ENCODE peak calls at places on chromosomes 11 and 22, in ten cellular contexts. M is breast epithelium, H is transverse colon, N is HCT116, W is prostate gland, L is K562, J is SK-N-SH, D is HL-60, E is GM23338, O is stomach. Y is an unnamed sample.

GRCh38 chr11:111846640-111847039 is 24.7 kb downstream of the ALG9 start:
- DNase-seq in M (no peak), H (no peak), N (no peak), W (no peak), L (no peak), J (no peak), D (no peak), E (no peak), O (no peak), Y (no peak)

GRCh38 chr11:26947379-26947844 is 46.5 kb upstream of the FIBIN start:
- DNase-seq in M (peak), H (peak), N (no peak), W (peak), L (no peak), J (no peak), D (no peak), E (no peak), O (no peak), Y (peak)

GRCh38 chr11:794766-795637 is 3.1 kb downstream of the SLC25A22 start:
- DNase-seq in M (no peak), H (peak), N (no peak), W (no peak), L (no peak), J (no peak), D (no peak), E (no peak), O (peak), Y (peak)

GRCh38 chr11:107265591-107265990 is 192.0 kb downstream of the CWF19L2 start:
- DNase-seq in M (no peak), H (no peak), N (no peak), W (no peak), L (no peak), J (no peak), D (no peak), E (no peak), O (no peak), Y (no peak)

GRCh38 chr22:23841292-23841691 is 2.5 kb upstream of the DERL3 start:
- DNase-seq in M (no peak), H (no peak), N (no peak), W (no peak), L (no peak), J (peak), D (no peak), E (no peak), O (no peak), Y (no peak)

GRCh38 chr11:57318178-57318577 is 6.6 kb downstream of the TNKS1BP1 start:
- DNase-seq in M (no peak), H (no peak), N (no peak), W (no peak), L (no peak), J (no peak), D (no peak), E (no peak), O (peak), Y (no peak)

GRCh38 chr11:93537767-93538261 is 5.4 kb downstream of the SMCO4 start:
- DNase-seq in M (peak), H (no peak), N (no peak), W (peak), L (no peak), J (no peak), D (peak), E (no peak), O (peak), Y (peak)

GRCh38 chr11:76371170-76371569 is 9.8 kb downstream of the THAP12 start:
- DNase-seq in M (no peak), H (no peak), N (peak), W (no peak), L (no peak), J (no peak), D (no peak), E (no peak), O (no peak), Y (no peak)

GRCh38 chr11:15300282-15300681 is 185.6 kb downstream of the INSC start:
- DNase-seq in M (no peak), H (no peak), N (no peak), W (no peak), L (no peak), J (no peak), D (no peak), E (no peak), O (no peak), Y (no peak)

GRCh38 chr22:30192427-30192826 is 54.1 kb downstream of the LIF start:
- DNase-seq in M (no peak), H (no peak), N (no peak), W (no peak), L (no peak), J (no peak), D (no peak), E (no peak), O (no peak), Y (no peak)

GRCh38 chr22:30190619-30191018 is 55.9 kb downstream of the LIF start:
- DNase-seq in M (no peak), H (no peak), N (no peak), W (no peak), L (no peak), J (no peak), D (no peak), E (no peak), O (no peak), Y (no peak)

GRCh38 chr22:30191049-30191701 is 55.4 kb downstream of the LIF start:
- DNase-seq in M (no peak), H (no peak), N (no peak), W (no peak), L (no peak), J (no peak), D (no peak), E (no peak), O (no peak), Y (no peak)

GRCh38 chr22:30195245-30196140 is 51.1 kb downstream of the LIF start:
- DNase-seq in M (peak), H (no peak), N (no peak), W (no peak), L (no peak), J (no peak), D (no peak), E (no peak), O (no peak), Y (no peak)

DNA sequence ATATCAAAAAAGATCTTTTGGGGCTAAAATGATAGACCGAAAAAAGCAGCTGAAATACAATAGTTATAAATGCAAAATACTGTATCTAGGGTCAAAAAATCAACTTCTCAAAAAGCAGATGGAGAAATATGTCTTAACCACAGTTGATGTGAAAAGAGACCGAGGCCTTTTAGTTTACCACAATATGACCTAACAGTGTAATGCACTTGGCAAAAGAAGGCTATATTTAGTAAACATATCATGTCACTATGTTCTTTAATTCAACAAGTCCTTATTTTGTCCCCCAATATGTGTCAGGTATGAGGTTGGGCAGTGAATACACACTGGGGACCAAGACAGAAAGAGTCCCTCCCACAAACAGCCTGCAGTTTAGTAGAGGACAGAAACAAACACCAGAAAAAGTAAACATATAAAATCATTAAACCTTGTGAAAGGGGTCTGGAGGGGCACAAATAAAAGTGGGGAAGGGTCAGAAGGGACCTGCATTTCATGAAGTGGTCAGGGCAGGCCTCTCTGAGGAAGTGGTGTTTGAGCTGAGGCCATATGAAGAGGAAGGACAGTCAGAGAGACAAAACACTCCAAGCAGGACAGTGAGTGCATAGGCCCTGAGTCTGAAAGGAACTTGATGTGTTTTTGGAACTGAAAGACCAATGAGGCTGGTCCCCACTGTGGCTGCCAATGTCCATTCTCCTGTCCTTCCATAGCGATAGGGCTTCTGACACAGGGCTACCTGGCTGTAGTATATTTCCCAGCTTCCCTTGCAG is 53.3 kb downstream of the LIF start:
- DNase-seq in M (no peak), H (no peak), N (no peak), W (no peak), L (no peak), J (no peak), D (no peak), E (no peak), O (no peak), Y (no peak)
- TF ChIP-seq POLR2AphosphoS5 in M (no peak), H (no peak), N (no peak), W (no peak), L (no peak), J (no peak), D (no peak), E (no peak), O (no peak), Y (no peak)

GRCh38 chr11:13297308-13297916 is 19.8 kb downstream of the BMAL1 start:
- DNase-seq in M (no peak), H (no peak), N (no peak), W (no peak), L (no peak), J (no peak), D (no peak), E (no peak), O (no peak), Y (no peak)

GRCh38 chr11:13298765-13299164 is 21.2 kb downstream of the BMAL1 start:
- DNase-seq in M (no peak), H (no peak), N (no peak), W (no peak), L (no peak), J (peak), D (no peak), E (no peak), O (no peak), Y (no peak)

GRCh38 chr11:13301522-13301921 is 23.9 kb downstream of the BMAL1 start:
- DNase-seq in M (no peak), H (no peak), N (no peak), W (no peak), L (no peak), J (no peak), D (no peak), E (no peak), O (no peak), Y (no peak)

GRCh38 chr11:13294771-13295579 is 17.4 kb downstream of the BMAL1 start:
- DNase-seq in M (no peak), H (no peak), N (no peak), W (no peak), L (no peak), J (no peak), D (no peak), E (no peak), O (no peak), Y (no peak)

GRCh38 chr11:13297917-13298356 is 20.3 kb downstream of the BMAL1 start:
- DNase-seq in M (no peak), H (no peak), N (no peak), W (no peak), L (no peak), J (no peak), D (peak), E (no peak), O (no peak), Y (peak)
- TF ChIP-seq POLR2AphosphoS5 in M (no peak), H (no peak), N (no peak), W (no peak), L (no peak), J (no peak), D (peak), E (no peak), O (no peak), Y (peak)

GRCh38 chr22:32818446-32819115 is 17.1 kb downstream of the TIMP3 start:
- DNase-seq in M (no peak), H (no peak), N (no peak), W (no peak), L (no peak), J (no peak), D (no peak), E (no peak), O (no peak), Y (no peak)
- TF ChIP-seq POLR2AphosphoS5 in M (no peak), H (no peak), N (no peak), W (no peak), L (no peak), J (no peak), D (no peak), E (no peak), O (no peak), Y (no peak)

DNA sequence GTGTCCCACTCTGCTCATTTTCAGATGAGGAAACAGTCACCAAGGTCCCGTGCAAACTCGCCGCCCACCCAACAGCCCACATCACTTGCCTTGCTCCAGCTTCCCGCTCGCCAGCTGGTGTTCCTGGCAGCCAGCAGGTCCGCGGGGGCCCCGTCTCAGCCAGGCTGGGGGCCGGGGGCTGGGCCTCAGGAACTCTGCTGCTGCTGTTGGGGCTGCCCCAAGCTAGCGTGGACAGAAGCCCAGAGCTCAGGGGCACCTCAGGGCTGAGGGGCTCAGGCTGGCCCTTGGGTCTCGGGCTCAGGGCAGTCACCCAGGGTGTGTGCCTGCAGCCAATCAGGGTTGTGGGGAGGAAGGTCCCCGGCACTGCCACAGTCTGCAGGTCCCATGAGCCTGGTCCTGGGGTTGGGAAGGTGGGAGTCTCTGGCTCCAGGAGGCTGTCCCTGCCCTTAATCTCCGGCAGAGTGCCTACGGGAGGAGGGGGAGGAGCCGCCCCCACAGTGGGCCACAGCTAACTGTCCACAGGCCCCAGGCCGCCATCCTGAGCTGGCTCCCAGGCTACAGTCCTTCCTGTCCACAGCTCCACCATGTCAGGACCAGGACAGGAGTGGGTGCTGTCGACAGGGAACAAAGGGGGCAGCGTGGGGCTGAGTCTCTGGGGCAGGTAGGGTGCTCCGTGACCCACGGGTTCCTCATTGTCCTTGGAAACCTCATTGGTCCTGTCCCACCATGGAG is 65.2 kb downstream of the ARFGAP3 start:
- DNase-seq in M (no peak), H (peak), N (no peak), W (no peak), L (no peak), J (no peak), D (no peak), E (no peak), O (no peak), Y (no peak)
- TF ChIP-seq POLR2AphosphoS5 in M (no peak), H (peak), N (no peak), W (no peak), L (no peak), J (no peak), D (no peak), E (no peak), O (peak), Y (peak)

GRCh38 chr11:120546312-120547205 is 35.0 kb downstream of the GRIK4 start:
- DNase-seq in M (peak), H (peak), N (peak), W (no peak), L (no peak), J (no peak), D (no peak), E (peak), O (peak), Y (peak)
- TF ChIP-seq POLR2AphosphoS5 in M (no peak), H (no peak), N (no peak), W (peak), L (no peak), J (no peak), D (no peak), E (no peak), O (peak), Y (no peak)

DNA sequence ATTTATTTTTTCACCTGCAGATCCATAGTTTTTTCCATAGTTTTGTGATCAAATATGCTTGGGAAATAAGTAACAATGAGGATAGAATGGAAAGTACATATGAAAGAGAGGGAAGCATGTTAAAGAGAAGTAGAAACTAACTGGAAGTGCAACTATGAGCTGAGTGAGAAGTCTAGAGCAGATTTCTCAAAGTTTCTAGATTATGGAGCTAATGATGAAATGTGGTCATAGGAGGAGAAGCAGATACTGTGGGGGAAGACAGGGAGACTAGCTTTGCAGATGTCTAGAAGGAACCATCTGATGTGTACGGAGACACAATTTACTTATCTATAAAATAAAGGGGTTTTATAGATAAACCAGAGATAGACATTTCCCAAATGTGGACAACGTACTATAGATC is 37.0 kb downstream of the RELT start:
- DNase-seq in M (no peak), H (no peak), N (no peak), W (no peak), L (no peak), J (no peak), D (no peak), E (no peak), O (no peak), Y (no peak)
- TF ChIP-seq POLR2AphosphoS5 in M (no peak), H (no peak), N (no peak), W (no peak), L (no peak), J (no peak), D (no peak), E (no peak), O (no peak), Y (no peak)

GRCh38 chr11:64340671-64341335 is 799 bp downstream of the CCDC88B start:
- DNase-seq in M (no peak), H (peak), N (no peak), W (no peak), L (peak), J (peak), D (peak), E (peak), O (peak), Y (peak)

GRCh38 chr11:64342869-64343739 is 3.1 kb downstream of the CCDC88B start:
- DNase-seq in M (no peak), H (no peak), N (no peak), W (no peak), L (peak), J (peak), D (no peak), E (no peak), O (no peak), Y (peak)

GRCh38 chr11:64343740-64344133 is 3.7 kb downstream of the CCDC88B start:
- DNase-seq in M (no peak), H (peak), N (no peak), W (no peak), L (no peak), J (peak), D (no peak), E (no peak), O (peak), Y (no peak)

GRCh38 chr11:64341429-64341828 is 1.4 kb downstream of the CCDC88B start:
- DNase-seq in M (no peak), H (no peak), N (no peak), W (no peak), L (no peak), J (no peak), D (no peak), E (no peak), O (no peak), Y (peak)

GRCh38 chr11:64341851-64342791 is 2.1 kb downstream of the CCDC88B start:
- DNase-seq in M (peak), H (peak), N (peak), W (peak), L (peak), J (peak), D (peak), E (peak), O (peak), Y (peak)
- TF ChIP-seq POLR2AphosphoS5 in M (no peak), H (peak), N (peak), W (peak), L (no peak), J (no peak), D (peak), E (peak), O (peak), Y (peak)

Y was measured in upper lobe of left lung.